ENCODE peak calls at places on chromosomes 2 and 18, in five cellular contexts. S is GM12878, J is ovary, G is endodermal cell, Q is suprapubic skin. K is an unnamed sample.
A peak's percentile ranks its signal among the peaks of the same experiment; 100 is the strongest.

GRCh38 chr2:10439185-10439879 is 8.8 kb downstream of the ODC1 start:
- DNase-seq in S (no peak), G (peak; percentile 43), Q (no peak), J (no peak), K (no peak)

GRCh38 chr2:38430196-38430595 is 53.1 kb upstream of the ATL2 start:
- DNase-seq in G (peak; percentile 75), Q (no peak), S (no peak), J (no peak), K (no peak)

GRCh38 chr2:9497017-9497416 is 22.7 kb downstream of the IAH1 start:
- DNase-seq in Q (no peak), S (no peak), J (no peak), G (no peak), K (no peak)

GRCh38 chr18:5678779-5679406 is 135.1 kb upstream of the EPB41L3 start:
- DNase-seq in J (no peak), Q (no peak), S (no peak), G (no peak), K (no peak)

GRCh38 chr18:79380816-79381806 is 14.6 kb upstream of the NFATC1 start:
- DNase-seq in G (peak; percentile 96), J (peak; percentile 57), S (no peak), Q (no peak), K (peak; percentile 49)

GRCh38 chr2:203849010-203849409 is 18.6 kb upstream of the CTLA4 start:
- DNase-seq in J (no peak), S (no peak), G (no peak), Q (no peak), K (no peak)

GRCh38 chr2:203713381-203713780 is 6.9 kb downstream of the CD28 start:
- DNase-seq in G (no peak), Q (no peak), S (no peak), J (no peak), K (no peak)

GRCh38 chr2:233065954-233066470 is 5.9 kb downstream of the INPP5D start:
- DNase-seq in S (no peak), Q (peak; percentile 41), J (no peak), G (peak; percentile 10), K (no peak)

GRCh38 chr2:15273452-15273851 is 287.7 kb downstream of the NBAS start:
- DNase-seq in G (no peak), S (no peak), J (no peak), Q (no peak), K (no peak)

GRCh38 chr2:175808858-175809257 is 193.2 kb downstream of the LNPK start:
- DNase-seq in G (no peak), S (no peak), J (no peak), Q (no peak), K (no peak)
- H3K4me1 ChIP-seq in G (no peaks in the 10 kb centered on the region), S (no peaks in the 10 kb centered on the region), J (no peaks in the 10 kb centered on the region), Q (no peaks in the 10 kb centered on the region), K (no peaks in the 10 kb centered on the region)

GRCh38 chr2:177207101-177207500 is 5.5 kb upstream of the HNRNPA3 start:
- DNase-seq in Q (no peak), G (no peak), J (no peak), S (peak; percentile 31), K (no peak)
- H3K4me3 ChIP-seq in Q (no peak overlapping the region), G (no peak overlapping the region), J (no peak overlapping the region), S (no peak overlapping the region), K (no peak overlapping the region)

GRCh38 chr2:25483584-25484266 is 142.0 kb upstream of the DNMT3A start:
- DNase-seq in G (no peak), J (no peak), Q (no peak), S (no peak), K (no peak)
- H3K27ac ChIP-seq in G (no peak overlapping the region), J (no peak overlapping the region), Q (no peak overlapping the region), S (peak overlapping the region; percentile 54), K (no peak overlapping the region)

GRCh38 chr2:68774569-68775271 is 40.1 kb downstream of the ARHGAP25 start:
- DNase-seq in G (no peak), Q (peak; percentile 86), S (peak; percentile 54), J (peak; percentile 48), K (no peak)

GRCh38 chr2:68776124-68776523 is 41.5 kb downstream of the ARHGAP25 start:
- DNase-seq in Q (no peak), J (no peak), S (no peak), G (no peak), K (peak; percentile 63)

GRCh38 chr2:68775272-68775847 is 40.7 kb downstream of the ARHGAP25 start:
- DNase-seq in Q (no peak), J (no peak), G (no peak), S (no peak), K (no peak)

GRCh38 chr2:68784191-68784590 is 49.6 kb downstream of the ARHGAP25 start:
- DNase-seq in S (no peak), Q (no peak), J (no peak), G (no peak), K (no peak)

GRCh38 chr2:68779595-68779994 is 45.0 kb downstream of the ARHGAP25 start:
- DNase-seq in S (no peak), J (no peak), Q (no peak), G (peak; percentile 61), K (no peak)
- H3K4me1 ChIP-seq in S (peaks cover 10% of the 10 kb centered on the region), J (peaks cover 3% of the 10 kb centered on the region), Q (no peaks in the 10 kb centered on the region), G (peaks cover 3% of the 10 kb centered on the region), K (peaks cover 9% of the 10 kb centered on the region)

GRCh38 chr18:76006151-76006550 is 488.9 kb downstream of the ZNF516 start:
- DNase-seq in S (no peak), Q (no peak), G (no peak), J (no peak), K (no peak)
- H3K4me3 ChIP-seq in S (no peak overlapping the region), Q (no peak overlapping the region), G (no peak overlapping the region), J (no peak overlapping the region), K (no peak overlapping the region)

GRCh38 chr2:180747728-180748127 is 232.7 kb upstream of the UBE2E3 start:
- DNase-seq in Q (no peak), J (no peak), G (no peak), S (no peak), K (peak; percentile 73)

GRCh38 chr2:180743412-180743811 is 237.0 kb upstream of the UBE2E3 start:
- DNase-seq in Q (no peak), G (no peak), J (no peak), S (no peak), K (no peak)

GRCh38 chr2:180739070-180739469 is 241.3 kb upstream of the UBE2E3 start:
- DNase-seq in Q (no peak), G (no peak), J (no peak), S (no peak), K (peak; percentile 97)

GRCh38 chr2:180742809-180743208 is 237.6 kb upstream of the UBE2E3 start:
- DNase-seq in S (no peak), G (no peak), Q (no peak), J (no peak), K (no peak)
- H3K27ac ChIP-seq in S (no peak overlapping the region), G (no peak overlapping the region), Q (no peak overlapping the region), J (no peak overlapping the region), K (peak overlapping the region; percentile 18)

GRCh38 chr2:16629770-16630169 is 35.9 kb downstream of the CYRIA start:
- DNase-seq in G (no peak), J (no peak), S (no peak), Q (no peak), K (peak; percentile 71)
- H3K4me1 ChIP-seq in G (peaks cover 9% of the 10 kb centered on the region), J (peaks cover 32% of the 10 kb centered on the region), S (peaks cover 16% of the 10 kb centered on the region), Q (peaks cover 26% of the 10 kb centered on the region), K (peaks cover 98% of the 10 kb centered on the region)

DNA sequence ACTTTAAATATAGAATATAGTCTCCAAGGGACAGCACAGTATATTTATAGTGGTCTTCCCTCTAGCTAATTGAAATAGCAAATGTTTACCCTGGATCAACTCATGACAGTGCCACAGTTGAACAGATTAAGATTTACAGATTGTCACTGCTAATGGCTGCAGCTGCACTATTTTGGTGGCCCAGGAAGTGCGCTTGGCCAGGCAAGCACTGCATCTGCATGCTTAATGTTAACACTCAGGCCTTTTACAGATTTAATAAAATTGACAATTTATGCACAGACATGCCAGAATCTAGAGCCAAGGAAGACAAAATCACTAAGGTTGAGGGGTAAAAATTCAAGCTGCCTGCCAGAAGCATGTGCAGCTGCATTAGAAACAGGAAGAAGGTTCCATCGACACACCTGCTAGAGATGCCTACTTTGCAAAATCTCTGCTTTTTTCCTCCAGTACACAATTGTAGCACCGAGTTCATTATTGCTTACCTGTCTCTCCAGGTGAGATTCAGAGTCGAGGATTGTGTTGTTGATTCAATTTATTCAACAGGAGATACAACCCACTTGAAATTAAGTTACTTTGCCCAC is 1042.3 kb upstream of the NRXN1 start:
- DNase-seq in J (no peak), Q (no peak), G (no peak), S (no peak), K (no peak)
- H3K4me3 ChIP-seq in J (no peak overlapping the region), Q (no peak overlapping the region), G (no peak overlapping the region), S (no peak overlapping the region), K (no peak overlapping the region)

GRCh38 chr2:43142921-43143438 is 83.4 kb downstream of the ZFP36L2 start:
- DNase-seq in G (no peak), S (no peak), J (no peak), Q (no peak), K (peak; percentile 57)
- H3K27ac ChIP-seq in G (no peak overlapping the region), S (no peak overlapping the region), J (no peak overlapping the region), Q (no peak overlapping the region), K (no peak overlapping the region)

K was measured in SJCRH30.